ENCODE peak calls at places on chromosome 5, in ten cellular contexts. One of them, this sample, is unnamed.

GRCh38 chr5:39906146-39906545 is 481.4 kb upstream of the DAB2 start:
- DNase-seq in cardiac muscle cell: peak; percentile 63
- DNase-seq in suprapubic skin: no peak
- DNase-seq in gastrocnemius medialis: no peak
- DNase-seq in H1: no peak
- DNase-seq in tibial nerve: no peak
- DNase-seq in NT2/D1: no peak
- DNase-seq in GM23248: peak; percentile 15
- DNase-seq in left lung: no peak
- DNase-seq in heart left ventricle: no peak
- DNase-seq in this sample: no peak

GRCh38 chr5:99000878-99001277 is 72.1 kb upstream of the CHD1 start:
- DNase-seq in cardiac muscle cell: peak; percentile 69
- DNase-seq in heart left ventricle: no peak
- DNase-seq in suprapubic skin: no peak
- DNase-seq in tibial nerve: no peak
- DNase-seq in H1: no peak
- DNase-seq in left lung: no peak
- DNase-seq in gastrocnemius medialis: no peak
- DNase-seq in GM23248: peak; percentile 63
- DNase-seq in NT2/D1: no peak
- DNase-seq in this sample: no peak

GRCh38 chr5:115186794-115187193 is 17.1 kb upstream of the TRIM36 start:
- DNase-seq in GM23248: peak; percentile 32
- DNase-seq in heart left ventricle: no peak
- DNase-seq in suprapubic skin: no peak
- DNase-seq in H1: no peak
- DNase-seq in left lung: no peak
- DNase-seq in NT2/D1: no peak
- DNase-seq in cardiac muscle cell: no peak
- DNase-seq in tibial nerve: no peak
- DNase-seq in gastrocnemius medialis: no peak
- DNase-seq in this sample: no peak

GRCh38 chr5:83553000-83553486 is 81.5 kb downstream of the VCAN start:
- DNase-seq in gastrocnemius medialis: peak; percentile 16
- DNase-seq in cardiac muscle cell: peak; percentile 73
- DNase-seq in suprapubic skin: peak; percentile 89
- DNase-seq in H1: no peak
- DNase-seq in NT2/D1: no peak
- DNase-seq in left lung: no peak
- DNase-seq in GM23248: peak; percentile 89
- DNase-seq in tibial nerve: no peak
- DNase-seq in heart left ventricle: no peak
- DNase-seq in this sample: no peak

GRCh38 chr5:129899454-129899853 is 4.8 kb upstream of the CHSY3 start:
- DNase-seq in NT2/D1: no peak
- DNase-seq in tibial nerve: no peak
- DNase-seq in heart left ventricle: no peak
- DNase-seq in suprapubic skin: no peak
- DNase-seq in left lung: no peak
- DNase-seq in GM23248: peak; percentile 48
- DNase-seq in gastrocnemius medialis: no peak
- DNase-seq in cardiac muscle cell: peak; percentile 60
- DNase-seq in H1: no peak
- DNase-seq in this sample: no peak

GRCh38 chr5:154421868-154422267 is 23.9 kb upstream of the SAP30L start:
- DNase-seq in tibial nerve: no peak
- DNase-seq in left lung: no peak
- DNase-seq in NT2/D1: no peak
- DNase-seq in GM23248: peak; percentile 30
- DNase-seq in H1: no peak
- DNase-seq in heart left ventricle: no peak
- DNase-seq in cardiac muscle cell: peak; percentile 26
- DNase-seq in gastrocnemius medialis: no peak
- DNase-seq in suprapubic skin: no peak
- DNase-seq in this sample: no peak

GRCh38 chr5:144844086-144844485 is 673.4 kb downstream of the KCTD16 start:
- DNase-seq in H1: no peak
- DNase-seq in gastrocnemius medialis: no peak
- DNase-seq in tibial nerve: no peak
- DNase-seq in suprapubic skin: no peak
- DNase-seq in heart left ventricle: no peak
- DNase-seq in NT2/D1: no peak
- DNase-seq in GM23248: peak; percentile 12
- DNase-seq in left lung: no peak
- DNase-seq in cardiac muscle cell: no peak
- DNase-seq in this sample: no peak

GRCh38 chr5:82346376-82347212 is 68.4 kb upstream of the RPS23 start:
- DNase-seq in NT2/D1: no peak
- DNase-seq in left lung: no peak
- DNase-seq in suprapubic skin: no peak
- DNase-seq in tibial nerve: no peak
- DNase-seq in heart left ventricle: no peak
- DNase-seq in gastrocnemius medialis: no peak
- DNase-seq in GM23248: no peak
- DNase-seq in H1: no peak
- DNase-seq in cardiac muscle cell: no peak
- DNase-seq in this sample: no peak

GRCh38 chr5:143182901-143183820 is 220.3 kb downstream of the NR3C1 start:
- DNase-seq in heart left ventricle: no peak
- DNase-seq in H1: no peak
- DNase-seq in GM23248: peak; percentile 35
- DNase-seq in gastrocnemius medialis: peak; percentile 53
- DNase-seq in cardiac muscle cell: peak; percentile 95
- DNase-seq in tibial nerve: no peak
- DNase-seq in NT2/D1: no peak
- DNase-seq in left lung: no peak
- DNase-seq in suprapubic skin: no peak
- DNase-seq in this sample: peak; percentile 50

GRCh38 chr5:149839761-149840160 is 104.8 kb downstream of the PDE6A start:
- DNase-seq in H1: no peak
- DNase-seq in heart left ventricle: no peak
- DNase-seq in cardiac muscle cell: peak; percentile 54
- DNase-seq in tibial nerve: no peak
- DNase-seq in NT2/D1: no peak
- DNase-seq in GM23248: peak; percentile 35
- DNase-seq in suprapubic skin: no peak
- DNase-seq in gastrocnemius medialis: no peak
- DNase-seq in left lung: no peak
- DNase-seq in this sample: no peak

GRCh38 chr5:149840226-149840825 is 104.3 kb downstream of the PDE6A start:
- DNase-seq in GM23248: no peak
- DNase-seq in suprapubic skin: no peak
- DNase-seq in heart left ventricle: no peak
- DNase-seq in gastrocnemius medialis: no peak
- DNase-seq in H1: no peak
- DNase-seq in cardiac muscle cell: no peak
- DNase-seq in left lung: no peak
- DNase-seq in NT2/D1: no peak
- DNase-seq in tibial nerve: no peak
- DNase-seq in this sample: no peak

GRCh38 chr5:149837680-149838269 is 106.8 kb downstream of the PDE6A start:
- DNase-seq in H1: peak; percentile 41
- DNase-seq in left lung: no peak
- DNase-seq in NT2/D1: peak; percentile 25
- DNase-seq in suprapubic skin: no peak
- DNase-seq in gastrocnemius medialis: peak; percentile 63
- DNase-seq in GM23248: peak; percentile 89
- DNase-seq in tibial nerve: peak; percentile 26
- DNase-seq in heart left ventricle: no peak
- DNase-seq in cardiac muscle cell: peak; percentile 77
- DNase-seq in this sample: peak; percentile 86

GRCh38 chr5:149836451-149837139 is 106.5 kb downstream of the PPARGC1B start:
- DNase-seq in suprapubic skin: no peak
- DNase-seq in heart left ventricle: no peak
- DNase-seq in cardiac muscle cell: no peak
- DNase-seq in NT2/D1: no peak
- DNase-seq in left lung: no peak
- DNase-seq in tibial nerve: no peak
- DNase-seq in H1: no peak
- DNase-seq in GM23248: no peak
- DNase-seq in gastrocnemius medialis: no peak
- DNase-seq in this sample: no peak

DNA sequence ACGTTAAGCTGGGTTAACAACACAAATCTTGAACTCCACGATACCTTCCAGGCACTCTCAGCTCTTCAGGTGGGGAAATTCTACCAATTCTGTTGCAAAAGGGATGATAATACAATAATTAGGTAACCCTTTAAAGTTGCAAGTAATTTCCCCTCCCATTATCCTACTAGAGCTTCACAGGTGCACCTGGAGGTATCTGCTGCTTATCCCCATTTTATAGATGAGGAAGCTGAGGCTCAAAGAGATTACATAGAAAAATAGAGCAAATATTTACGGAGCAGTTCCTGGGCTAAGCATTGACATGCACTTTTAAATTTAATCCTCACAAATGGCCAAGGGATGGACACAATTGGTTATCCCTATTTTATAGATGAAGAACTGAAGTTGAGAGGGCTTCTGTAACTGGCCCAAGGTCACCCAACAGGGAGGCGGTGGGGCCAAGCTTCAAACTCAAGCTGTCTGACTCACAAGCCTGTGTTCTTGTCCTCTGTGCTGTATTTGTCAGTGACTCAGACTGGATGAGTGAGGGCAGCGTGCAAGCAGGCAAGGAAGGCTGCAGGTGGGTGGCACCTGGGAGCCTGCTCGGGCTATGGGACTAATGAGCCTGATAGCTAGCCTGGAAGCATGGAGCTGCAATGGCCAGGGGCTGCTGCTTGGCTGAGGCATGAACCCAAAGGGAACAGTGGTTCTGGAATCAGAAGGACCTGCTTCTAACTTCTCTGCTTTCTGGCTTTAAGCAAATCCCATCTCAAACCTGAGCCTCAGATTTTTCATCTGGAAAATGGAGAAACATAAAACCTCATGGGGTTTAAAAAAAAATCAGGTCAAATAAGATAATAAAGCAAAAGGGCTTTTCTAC is 105.5 kb downstream of the PDE6A start:
- DNase-seq in NT2/D1: no peak
- DNase-seq in heart left ventricle: no peak
- DNase-seq in tibial nerve: no peak
- DNase-seq in suprapubic skin: no peak
- DNase-seq in cardiac muscle cell: peak; percentile 31
- DNase-seq in gastrocnemius medialis: no peak
- DNase-seq in left lung: no peak
- DNase-seq in H1: no peak
- DNase-seq in GM23248: peak; percentile 87
- DNase-seq in this sample: peak; percentile 59
- H3K4me1 ChIP-seq in NT2/D1: peaks cover 11% of the 10 kb centered on the region
- H3K4me1 ChIP-seq in heart left ventricle: peaks cover 21% of the 10 kb centered on the region
- H3K4me1 ChIP-seq in tibial nerve: no peaks in the 10 kb centered on the region
- H3K4me1 ChIP-seq in suprapubic skin: no peaks in the 10 kb centered on the region
- H3K4me1 ChIP-seq in cardiac muscle cell: peaks cover 5% of the 10 kb centered on the region
- H3K4me1 ChIP-seq in gastrocnemius medialis: no peaks in the 10 kb centered on the region
- H3K4me1 ChIP-seq in left lung: no peaks in the 10 kb centered on the region
- H3K4me1 ChIP-seq in H1: no peaks in the 10 kb centered on the region
- H3K4me1 ChIP-seq in GM23248: peaks cover 11% of the 10 kb centered on the region
- H3K4me1 ChIP-seq in this sample: peaks cover 52% of the 10 kb centered on the region

DNA sequence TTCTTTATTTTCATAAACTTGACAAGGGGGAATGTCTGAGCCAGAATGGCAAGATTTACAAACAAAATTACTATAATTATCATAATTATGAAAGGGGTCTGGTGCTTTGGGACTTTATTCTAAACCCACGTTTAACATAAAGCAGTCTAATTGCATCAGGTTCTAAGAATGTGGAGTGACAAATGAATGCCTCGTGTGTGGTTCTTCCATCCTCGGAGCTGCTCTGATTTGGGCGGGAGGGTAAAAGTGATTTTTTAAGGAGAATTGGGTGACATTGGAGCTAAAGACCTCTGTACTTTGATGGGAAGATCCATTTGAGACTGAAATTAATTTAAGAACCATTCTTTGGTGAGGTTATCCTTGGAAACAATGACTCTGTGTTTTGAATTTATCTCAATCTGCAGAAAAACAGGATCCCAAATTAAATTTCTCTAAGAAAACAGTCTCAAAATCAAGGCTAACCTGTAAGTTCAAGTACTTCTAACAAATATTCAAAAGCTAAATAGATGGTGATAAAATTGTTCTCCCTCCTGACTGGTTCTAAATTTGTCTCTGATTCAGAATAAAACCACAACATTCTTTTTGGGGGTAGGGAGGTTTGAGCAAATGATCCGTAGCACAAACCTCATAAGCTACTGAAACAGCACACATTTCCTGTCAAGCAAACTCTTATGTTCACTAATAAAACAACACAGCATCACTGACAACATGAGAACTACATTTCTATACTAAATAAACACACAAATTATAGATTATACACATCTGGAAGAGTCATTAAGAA is 85.4 kb downstream of the DCP2 start:
- DNase-seq in GM23248: peak; percentile 77
- DNase-seq in H1: no peak
- DNase-seq in suprapubic skin: no peak
- DNase-seq in gastrocnemius medialis: no peak
- DNase-seq in tibial nerve: no peak
- DNase-seq in NT2/D1: no peak
- DNase-seq in left lung: no peak
- DNase-seq in cardiac muscle cell: peak; percentile 73
- DNase-seq in heart left ventricle: no peak
- DNase-seq in this sample: peak; percentile 65
- H3K4me1 ChIP-seq in GM23248: peaks cover 28% of the 10 kb centered on the region
- H3K4me1 ChIP-seq in H1: no peaks in the 10 kb centered on the region
- H3K4me1 ChIP-seq in suprapubic skin: peaks cover 26% of the 10 kb centered on the region
- H3K4me1 ChIP-seq in gastrocnemius medialis: no peaks in the 10 kb centered on the region
- H3K4me1 ChIP-seq in tibial nerve: no peaks in the 10 kb centered on the region
- H3K4me1 ChIP-seq in NT2/D1: peaks cover 4% of the 10 kb centered on the region
- H3K4me1 ChIP-seq in left lung: peaks cover 5% of the 10 kb centered on the region
- H3K4me1 ChIP-seq in cardiac muscle cell: peaks cover 9% of the 10 kb centered on the region
- H3K4me1 ChIP-seq in heart left ventricle: no peaks in the 10 kb centered on the region
- H3K4me1 ChIP-seq in this sample: peaks cover 31% of the 10 kb centered on the region

DNA sequence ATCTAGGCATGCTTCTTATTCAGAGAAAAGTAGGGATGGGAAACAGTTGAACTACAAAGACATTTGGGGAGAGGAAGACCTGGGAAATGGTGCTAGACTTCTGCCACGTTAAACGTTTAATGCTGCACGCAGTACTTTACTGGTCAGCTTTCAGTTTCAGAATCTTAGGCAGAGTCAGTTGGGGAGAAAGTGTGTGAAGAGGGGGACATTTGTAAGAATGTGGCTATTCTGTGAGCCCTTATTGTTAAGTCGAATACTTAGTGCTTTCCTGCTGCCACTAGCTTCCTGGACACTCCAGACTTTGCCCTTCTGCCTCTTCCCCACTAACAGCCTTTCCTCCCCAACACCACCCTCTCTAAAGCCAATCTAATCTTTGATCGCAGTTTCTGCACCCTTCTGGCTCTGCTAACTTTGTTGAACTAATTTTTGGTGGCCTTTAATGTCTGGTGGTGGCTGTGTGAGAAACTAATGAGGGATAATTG is 6.1 kb downstream of the CYSTM1 start:
- DNase-seq in NT2/D1: no peak
- DNase-seq in left lung: no peak
- DNase-seq in heart left ventricle: no peak
- DNase-seq in gastrocnemius medialis: no peak
- DNase-seq in suprapubic skin: no peak
- DNase-seq in cardiac muscle cell: no peak
- DNase-seq in H1: no peak
- DNase-seq in tibial nerve: no peak
- DNase-seq in GM23248: no peak
- DNase-seq in this sample: no peak
- H3K4me1 ChIP-seq in NT2/D1: peaks cover 2% of the 10 kb centered on the region
- H3K4me1 ChIP-seq in left lung: peaks cover 30% of the 10 kb centered on the region
- H3K4me1 ChIP-seq in heart left ventricle: peaks cover 13% of the 10 kb centered on the region
- H3K4me1 ChIP-seq in gastrocnemius medialis: peaks cover 84% of the 10 kb centered on the region
- H3K4me1 ChIP-seq in suprapubic skin: peaks cover 63% of the 10 kb centered on the region
- H3K4me1 ChIP-seq in cardiac muscle cell: peaks cover 23% of the 10 kb centered on the region
- H3K4me1 ChIP-seq in H1: peaks cover 7% of the 10 kb centered on the region
- H3K4me1 ChIP-seq in tibial nerve: no peaks in the 10 kb centered on the region
- H3K4me1 ChIP-seq in GM23248: peaks cover 38% of the 10 kb centered on the region
- H3K4me1 ChIP-seq in this sample: peaks cover 4% of the 10 kb centered on the region

GRCh38 chr5:137734962-137735530 is 843 bp downstream of the KLHL3 start:
- DNase-seq in heart left ventricle: no peak
- DNase-seq in NT2/D1: peak; percentile 11
- DNase-seq in gastrocnemius medialis: no peak
- DNase-seq in cardiac muscle cell: peak; percentile 70
- DNase-seq in H1: no peak
- DNase-seq in left lung: peak; percentile 60
- DNase-seq in suprapubic skin: no peak
- DNase-seq in GM23248: peak; percentile 63
- DNase-seq in tibial nerve: peak; percentile 19
- DNase-seq in this sample: no peak
- H3K4me1 ChIP-seq in heart left ventricle: peaks cover 15% of the 10 kb centered on the region
- H3K4me1 ChIP-seq in NT2/D1: no peaks in the 10 kb centered on the region
- H3K4me1 ChIP-seq in gastrocnemius medialis: peaks cover 9% of the 10 kb centered on the region
- H3K4me1 ChIP-seq in cardiac muscle cell: peaks cover 12% of the 10 kb centered on the region
- H3K4me1 ChIP-seq in H1: peaks cover 3% of the 10 kb centered on the region
- H3K4me1 ChIP-seq in left lung: peaks cover 8% of the 10 kb centered on the region
- H3K4me1 ChIP-seq in suprapubic skin: peaks cover 26% of the 10 kb centered on the region
- H3K4me1 ChIP-seq in GM23248: peaks cover 26% of the 10 kb centered on the region
- H3K4me1 ChIP-seq in tibial nerve: no peaks in the 10 kb centered on the region
- H3K4me1 ChIP-seq in this sample: no peaks in the 10 kb centered on the region